ENCODE peak calls at places on chromosomes 11 and 22, in five cellular contexts. X is NCI-H1105 treated with DMSO at 0.1 percent for 48 hours; P is RKO; M is CD8-positive, alpha-beta memory T cell; B is stimulated activated CD8-positive, alpha-beta memory T cell treated with anti-CD3 and anti-CD28 coated beads, Interleukin-15, amount 100 ng/mL, for 1 hour. R is an unnamed sample.

GRCh38 chr11:98185245-98185644 is 835.5 kb upstream of the CNTN5 start:
- DNase-seq in P (no peak), B (no peak), X (no peak), M (no peak), R (no peak)

GRCh38 chr11:26914968-26915367 is 78.9 kb upstream of the FIBIN start:
- DNase-seq in B (no peak), P (no peak), X (no peak), M (no peak), R (no peak)

GRCh38 chr11:15206791-15207190 is 92.1 kb downstream of the INSC start:
- DNase-seq in M (no peak), B (no peak), P (no peak), X (no peak), R (peak; percentile 40)

GRCh38 chr11:111941963-111942362 is 4.8 kb downstream of the DIXDC1 start:
- DNase-seq in X (no peak), M (no peak), P (no peak), B (no peak), R (no peak)

GRCh38 chr11:110026823-110027626 is 66.2 kb upstream of the ZC3H12C start:
- DNase-seq in M (no peak), P (no peak), B (no peak), X (no peak), R (no peak)

GRCh38 chr11:13596601-13597000 is 71.9 kb upstream of the FAR1 start:
- DNase-seq in P (no peak), M (no peak), B (no peak), X (no peak), R (peak; percentile 25)

GRCh38 chr22:22818861-22819855 is 68.5 kb upstream of the IGLL5 start:
- DNase-seq in B (no peak), X (no peak), M (peak; percentile 62), P (no peak), R (no peak)

GRCh38 chr22:31647516-31647915 is 14.5 kb downstream of the PISD start:
- DNase-seq in X (no peak), P (no peak), M (no peak), B (no peak), R (peak; percentile 87)

GRCh38 chr11:108897071-108897481 is 232.2 kb downstream of the DDX10 start:
- DNase-seq in M (no peak), P (no peak), X (no peak), B (no peak), R (no peak)

GRCh38 chr11:46348986-46349401 is 1.7 kb downstream of the DGKZ start:
- DNase-seq in P (no peak), X (no peak), B (no peak), M (peak; percentile 69), R (no peak)

GRCh38 chr22:50326959-50327710 is at the start of gene DENND6B:
- DNase-seq in X (peak; percentile 71), B (peak; percentile 24), M (peak; percentile 59), P (peak; percentile 86), R (peak; percentile 94)

GRCh38 chr22:23223566-23224317 is 43.4 kb downstream of the BCR start:
- DNase-seq in B (no peak), M (no peak), X (no peak), P (no peak), R (no peak)

GRCh38 chr22:26585104-26585790 is 4.7 kb downstream of the TPST2 start:
- DNase-seq in M (no peak), X (no peak), P (peak; percentile 32), B (no peak), R (peak; percentile 93)

GRCh38 chr11:60825790-60826189 is 16.1 kb upstream of the CCDC86 start:
- DNase-seq in X (no peak), M (no peak), P (no peak), B (no peak), R (no peak)

GRCh38 chr11:95715777-95716241 is 73.8 kb downstream of the FAM76B start:
- DNase-seq in M (no peak), P (no peak), B (no peak), X (no peak), R (no peak)

GRCh38 chr22:41935015-41935908 is 8.7 kb upstream of the TNFRSF13C start:
- DNase-seq in M (no peak), B (no peak), P (no peak), X (no peak), R (no peak)

GRCh38 chr22:46058591-46059519 is 81.9 kb upstream of the WNT7B start:
- DNase-seq in M (no peak), B (no peak), P (no peak), X (peak; percentile 73), R (no peak)

GRCh38 chr11:59151761-59152160 is 9.1 kb downstream of the FAM111A start:
- DNase-seq in M (no peak), P (no peak), X (no peak), B (no peak), R (no peak)

GRCh38 chr11:19493446-19493845 is 219.2 kb upstream of the NAV2 start:
- DNase-seq in X (peak; percentile 57), M (no peak), P (no peak), B (no peak), R (no peak)

GRCh38 chr11:129614256-129614944 is 201.2 kb upstream of the TMEM45B start:
- DNase-seq in P (no peak), M (no peak), B (no peak), X (no peak), R (no peak)

GRCh38 chr22:24968066-24968561 is 15.6 kb downstream of the KIAA1671 start:
- DNase-seq in P (no peak), B (no peak), M (no peak), X (no peak), R (no peak)

GRCh38 chr22:23970201-23970641 is 3.5 kb downstream of the DDTL start:
- DNase-seq in X (no peak), B (no peak), P (no peak), M (no peak), R (no peak)

GRCh38 chr11:10862446-10862845 is 4.6 kb upstream of the ZBED5 start:
- DNase-seq in P (no peak), B (no peak), M (no peak), X (no peak), R (no peak)

GRCh38 chr11:94855666-94856065 is 87.5 kb downstream of the AMOTL1 start:
- DNase-seq in X (no peak), P (no peak), B (no peak), M (no peak), R (no peak)

GRCh38 chr11:33195391-33196190 is 34.3 kb upstream of the CSTF3 start:
- DNase-seq in M (no peak), B (no peak), P (no peak), X (no peak), R (peak; percentile 12)

GRCh38 chr22:49739138-49739537 is 88.5 kb downstream of the BRD1 start:
- DNase-seq in B (no peak), X (no peak), P (no peak), M (no peak), R (no peak)

GRCh38 chr11:129639300-129639699 is 176.3 kb upstream of the TMEM45B start:
- DNase-seq in M (no peak), P (peak; percentile 96), B (no peak), X (no peak), R (peak; percentile 95)

GRCh38 chr22:22061085-22062077 is 78.8 kb upstream of the TOP3B start:
- DNase-seq in X (no peak), M (no peak), B (no peak), P (peak; percentile 18), R (peak; percentile 4)

GRCh38 chr22:20933910-20934309 is 16.7 kb downstream of the CRKL start:
- DNase-seq in P (no peak), X (no peak), M (no peak), B (no peak), R (no peak)

GRCh38 chr11:73554677-73555320 is 43.1 kb downstream of the FAM168A start:
- DNase-seq in M (no peak), X (no peak), B (no peak), P (no peak), R (no peak)

GRCh38 chr11:33920838-33921613 is 29.1 kb upstream of the LMO2 start:
- DNase-seq in M (no peak), B (no peak), P (no peak), X (no peak), R (peak; percentile 30)

GRCh38 chr11:93908689-93909088 is 58.3 kb upstream of the VSTM5 start:
- DNase-seq in B (no peak), P (peak; percentile 45), M (no peak), X (no peak), R (peak; percentile 87)

GRCh38 chr11:9765320-9766101 is 101.6 kb downstream of the SWAP70 start:
- DNase-seq in M (no peak), X (no peak), P (no peak), B (no peak), R (peak; percentile 91)

R was measured in foreskin fibroblast.